ENCODE peak calls at places on chromosomes 13 and 19, in ten cellular contexts. One of them, this sample, is unnamed.

GRCh38 chr19:1768248-1768647 is 14.9 kb downstream of the ONECUT3 start:
- DNase-seq in heart left ventricle: no peak
- DNase-seq in NT2/D1: peak; percentile 49
- DNase-seq in ascending aorta: no peak
- DNase-seq in esophagus muscularis mucosa: no peak
- DNase-seq in breast epithelium: no peak
- DNase-seq in suprapubic skin: no peak
- DNase-seq in cardiac muscle cell: peak; percentile 53
- DNase-seq in ovary: no peak
- DNase-seq in fibroblast of lung: no peak
- DNase-seq in this sample: no peak

GRCh38 chr13:30869491-30869890 is 36.6 kb upstream of the MEDAG start:
- DNase-seq in suprapubic skin: no peak
- DNase-seq in esophagus muscularis mucosa: no peak
- DNase-seq in fibroblast of lung: peak; percentile 61
- DNase-seq in breast epithelium: no peak
- DNase-seq in cardiac muscle cell: no peak
- DNase-seq in ascending aorta: no peak
- DNase-seq in ovary: peak; percentile 86
- DNase-seq in heart left ventricle: no peak
- DNase-seq in NT2/D1: no peak
- DNase-seq in this sample: no peak

GRCh38 chr19:21901861-21902260 is 65.9 kb upstream of the ZNF43 start:
- DNase-seq in esophagus muscularis mucosa: no peak
- DNase-seq in suprapubic skin: no peak
- DNase-seq in ovary: no peak
- DNase-seq in heart left ventricle: no peak
- DNase-seq in ascending aorta: no peak
- DNase-seq in fibroblast of lung: no peak
- DNase-seq in cardiac muscle cell: no peak
- DNase-seq in NT2/D1: no peak
- DNase-seq in breast epithelium: no peak
- DNase-seq in this sample: no peak

GRCh38 chr13:87656311-87656710 is 14.9 kb upstream of the SLITRK5 start:
- DNase-seq in cardiac muscle cell: no peak
- DNase-seq in fibroblast of lung: peak; percentile 79
- DNase-seq in ascending aorta: no peak
- DNase-seq in ovary: no peak
- DNase-seq in heart left ventricle: no peak
- DNase-seq in suprapubic skin: no peak
- DNase-seq in NT2/D1: no peak
- DNase-seq in esophagus muscularis mucosa: no peak
- DNase-seq in breast epithelium: no peak
- DNase-seq in this sample: no peak

GRCh38 chr19:33302974-33303790 is 848 bp upstream of the CEBPA start:
- DNase-seq in heart left ventricle: peak; percentile 53
- DNase-seq in breast epithelium: peak; percentile 16
- DNase-seq in esophagus muscularis mucosa: no peak
- DNase-seq in fibroblast of lung: peak; percentile 57
- DNase-seq in suprapubic skin: no peak
- DNase-seq in ascending aorta: peak; percentile 73
- DNase-seq in NT2/D1: no peak
- DNase-seq in ovary: peak; percentile 61
- DNase-seq in cardiac muscle cell: peak; percentile 86
- DNase-seq in this sample: no peak

GRCh38 chr19:11560404-11560988 is 1.5 kb upstream of the ELOF1 start:
- DNase-seq in breast epithelium: no peak
- DNase-seq in heart left ventricle: no peak
- DNase-seq in NT2/D1: peak; percentile 80
- DNase-seq in ascending aorta: no peak
- DNase-seq in suprapubic skin: no peak
- DNase-seq in ovary: no peak
- DNase-seq in fibroblast of lung: peak; percentile 59
- DNase-seq in cardiac muscle cell: peak; percentile 88
- DNase-seq in esophagus muscularis mucosa: no peak
- DNase-seq in this sample: peak; percentile 65

GRCh38 chr19:48646192-48646911 is 365 bp upstream of the CA11 start:
- DNase-seq in breast epithelium: peak; percentile 84
- DNase-seq in cardiac muscle cell: peak; percentile 94
- DNase-seq in esophagus muscularis mucosa: no peak
- DNase-seq in ovary: peak; percentile 94
- DNase-seq in suprapubic skin: peak; percentile 94
- DNase-seq in ascending aorta: peak; percentile 94
- DNase-seq in fibroblast of lung: peak; percentile 75
- DNase-seq in NT2/D1: peak; percentile 85
- DNase-seq in heart left ventricle: peak; percentile 90
- DNase-seq in this sample: peak; percentile 94

GRCh38 chr13:101181076-101181685 is 235.1 kb downstream of the NALCN start:
- DNase-seq in esophagus muscularis mucosa: no peak
- DNase-seq in cardiac muscle cell: no peak
- DNase-seq in fibroblast of lung: peak; percentile 29
- DNase-seq in breast epithelium: no peak
- DNase-seq in suprapubic skin: no peak
- DNase-seq in NT2/D1: no peak
- DNase-seq in heart left ventricle: no peak
- DNase-seq in ovary: no peak
- DNase-seq in ascending aorta: no peak
- DNase-seq in this sample: no peak

GRCh38 chr19:2771786-2772674 is 11.0 kb downstream of the SGTA start:
- DNase-seq in ascending aorta: no peak
- DNase-seq in fibroblast of lung: no peak
- DNase-seq in NT2/D1: no peak
- DNase-seq in suprapubic skin: no peak
- DNase-seq in esophagus muscularis mucosa: no peak
- DNase-seq in ovary: no peak
- DNase-seq in heart left ventricle: no peak
- DNase-seq in breast epithelium: peak; percentile 26
- DNase-seq in cardiac muscle cell: no peak
- DNase-seq in this sample: no peak

GRCh38 chr19:31073485-31074221 is 275.6 kb downstream of the TSHZ3 start:
- DNase-seq in cardiac muscle cell: peak; percentile 18
- DNase-seq in ovary: peak; percentile 36
- DNase-seq in esophagus muscularis mucosa: no peak
- DNase-seq in breast epithelium: no peak
- DNase-seq in ascending aorta: no peak
- DNase-seq in NT2/D1: no peak
- DNase-seq in heart left ventricle: no peak
- DNase-seq in suprapubic skin: no peak
- DNase-seq in fibroblast of lung: no peak
- DNase-seq in this sample: no peak

GRCh38 chr19:29563688-29564087 is 37.9 kb downstream of the VSTM2B start:
- DNase-seq in heart left ventricle: no peak
- DNase-seq in cardiac muscle cell: no peak
- DNase-seq in fibroblast of lung: no peak
- DNase-seq in breast epithelium: no peak
- DNase-seq in NT2/D1: no peak
- DNase-seq in ascending aorta: no peak
- DNase-seq in suprapubic skin: no peak
- DNase-seq in ovary: no peak
- DNase-seq in esophagus muscularis mucosa: no peak
- DNase-seq in this sample: no peak

GRCh38 chr13:22169473-22169872 is 498.6 kb downstream of the FGF9 start:
- DNase-seq in ovary: no peak
- DNase-seq in cardiac muscle cell: no peak
- DNase-seq in heart left ventricle: no peak
- DNase-seq in NT2/D1: no peak
- DNase-seq in breast epithelium: no peak
- DNase-seq in fibroblast of lung: no peak
- DNase-seq in esophagus muscularis mucosa: no peak
- DNase-seq in ascending aorta: no peak
- DNase-seq in suprapubic skin: no peak
- DNase-seq in this sample: no peak

GRCh38 chr19:35942235-35942634 is 6.1 kb downstream of the LRFN3 start:
- DNase-seq in ascending aorta: no peak
- DNase-seq in cardiac muscle cell: no peak
- DNase-seq in esophagus muscularis mucosa: no peak
- DNase-seq in breast epithelium: no peak
- DNase-seq in fibroblast of lung: no peak
- DNase-seq in ovary: no peak
- DNase-seq in NT2/D1: no peak
- DNase-seq in suprapubic skin: no peak
- DNase-seq in heart left ventricle: no peak
- DNase-seq in this sample: no peak

GRCh38 chr19:38210458-38210987 is 13.5 kb downstream of the DPF1 start:
- DNase-seq in suprapubic skin: peak; percentile 77
- DNase-seq in NT2/D1: peak; percentile 58
- DNase-seq in fibroblast of lung: peak; percentile 17
- DNase-seq in esophagus muscularis mucosa: no peak
- DNase-seq in breast epithelium: peak; percentile 22
- DNase-seq in cardiac muscle cell: peak; percentile 67
- DNase-seq in heart left ventricle: peak; percentile 66
- DNase-seq in ovary: peak; percentile 89
- DNase-seq in ascending aorta: no peak
- DNase-seq in this sample: no peak

GRCh38 chr19:4007836-4008539 is 452 bp downstream of the PIAS4 start:
- DNase-seq in ascending aorta: no peak
- DNase-seq in breast epithelium: peak; percentile 30
- DNase-seq in NT2/D1: no peak
- DNase-seq in suprapubic skin: no peak
- DNase-seq in cardiac muscle cell: peak; percentile 61
- DNase-seq in heart left ventricle: no peak
- DNase-seq in esophagus muscularis mucosa: no peak
- DNase-seq in ovary: peak; percentile 63
- DNase-seq in fibroblast of lung: no peak
- DNase-seq in this sample: peak; percentile 14

GRCh38 chr13:21225841-21226581 is 49.6 kb downstream of the MRPL57 start:
- DNase-seq in cardiac muscle cell: no peak
- DNase-seq in heart left ventricle: no peak
- DNase-seq in ovary: no peak
- DNase-seq in breast epithelium: no peak
- DNase-seq in ascending aorta: no peak
- DNase-seq in NT2/D1: no peak
- DNase-seq in esophagus muscularis mucosa: peak; percentile 85
- DNase-seq in fibroblast of lung: no peak
- DNase-seq in suprapubic skin: no peak
- DNase-seq in this sample: no peak

GRCh38 chr19:10431254-10431942 is 11.1 kb downstream of the PDE4A start:
- DNase-seq in heart left ventricle: no peak
- DNase-seq in cardiac muscle cell: no peak
- DNase-seq in ascending aorta: no peak
- DNase-seq in fibroblast of lung: peak; percentile 39
- DNase-seq in NT2/D1: no peak
- DNase-seq in ovary: no peak
- DNase-seq in esophagus muscularis mucosa: no peak
- DNase-seq in suprapubic skin: no peak
- DNase-seq in breast epithelium: no peak
- DNase-seq in this sample: no peak

GRCh38 chr19:17307876-17308377 is 1.4 kb upstream of the DDA1 start:
- DNase-seq in ascending aorta: no peak
- DNase-seq in fibroblast of lung: no peak
- DNase-seq in cardiac muscle cell: no peak
- DNase-seq in suprapubic skin: no peak
- DNase-seq in breast epithelium: no peak
- DNase-seq in ovary: no peak
- DNase-seq in heart left ventricle: no peak
- DNase-seq in NT2/D1: no peak
- DNase-seq in esophagus muscularis mucosa: no peak
- DNase-seq in this sample: no peak

GRCh38 chr19:9786342-9786741 is 17.8 kb upstream of the ZNF846 start:
- DNase-seq in esophagus muscularis mucosa: no peak
- DNase-seq in heart left ventricle: no peak
- DNase-seq in breast epithelium: peak; percentile 22
- DNase-seq in cardiac muscle cell: no peak
- DNase-seq in ovary: peak; percentile 54
- DNase-seq in ascending aorta: no peak
- DNase-seq in suprapubic skin: no peak
- DNase-seq in fibroblast of lung: no peak
- DNase-seq in NT2/D1: no peak
- DNase-seq in this sample: no peak

GRCh38 chr19:14728595-14728994 is 38.7 kb downstream of the ZNF333 start:
- DNase-seq in suprapubic skin: no peak
- DNase-seq in cardiac muscle cell: no peak
- DNase-seq in fibroblast of lung: no peak
- DNase-seq in ovary: no peak
- DNase-seq in heart left ventricle: no peak
- DNase-seq in breast epithelium: no peak
- DNase-seq in ascending aorta: no peak
- DNase-seq in NT2/D1: no peak
- DNase-seq in esophagus muscularis mucosa: no peak
- DNase-seq in this sample: no peak
- H3K9me3 ChIP-seq in suprapubic skin: peaks cover 32% of the 10 kb centered on the region
- H3K9me3 ChIP-seq in cardiac muscle cell: no peaks in the 10 kb centered on the region
- H3K9me3 ChIP-seq in fibroblast of lung: no peaks in the 10 kb centered on the region
- H3K9me3 ChIP-seq in ovary: no peaks in the 10 kb centered on the region
- H3K9me3 ChIP-seq in heart left ventricle: peaks cover 64% of the 10 kb centered on the region
- H3K9me3 ChIP-seq in breast epithelium: peaks cover 69% of the 10 kb centered on the region
- H3K9me3 ChIP-seq in ascending aorta: peaks cover 59% of the 10 kb centered on the region
- H3K9me3 ChIP-seq in NT2/D1: peaks cover 48% of the 10 kb centered on the region
- H3K9me3 ChIP-seq in esophagus muscularis mucosa: peaks cover 69% of the 10 kb centered on the region
- H3K9me3 ChIP-seq in this sample: no peaks in the 10 kb centered on the region

DNA sequence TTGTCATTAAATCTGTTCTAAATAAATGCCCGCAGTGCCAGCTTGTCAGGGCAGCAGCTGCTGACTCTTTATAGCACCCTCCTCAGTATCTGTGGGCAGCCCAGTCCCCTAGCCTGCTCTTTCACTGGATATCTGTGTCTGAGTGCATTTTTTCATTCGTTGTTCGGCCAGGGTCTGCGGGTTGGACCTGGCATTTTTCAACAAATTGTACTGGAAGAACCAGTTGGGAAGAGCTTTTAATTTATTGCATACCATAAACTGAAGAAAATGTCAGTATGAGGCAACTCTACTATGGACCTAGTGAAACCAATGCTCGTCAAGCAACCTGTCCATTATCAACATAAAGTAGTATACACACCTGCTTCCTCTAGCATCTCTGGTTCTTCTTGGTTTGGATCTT is 8.6 kb downstream of the NLRP13 start:
- DNase-seq in ovary: no peak
- DNase-seq in heart left ventricle: no peak
- DNase-seq in ascending aorta: no peak
- DNase-seq in NT2/D1: no peak
- DNase-seq in suprapubic skin: no peak
- DNase-seq in esophagus muscularis mucosa: peak; percentile 66
- DNase-seq in breast epithelium: no peak
- DNase-seq in cardiac muscle cell: no peak
- DNase-seq in fibroblast of lung: no peak
- DNase-seq in this sample: no peak
- H3K9me3 ChIP-seq in ovary: no peaks in the 10 kb centered on the region
- H3K9me3 ChIP-seq in heart left ventricle: peaks cover 23% of the 10 kb centered on the region
- H3K9me3 ChIP-seq in ascending aorta: no peaks in the 10 kb centered on the region
- H3K9me3 ChIP-seq in NT2/D1: peaks cover 26% of the 10 kb centered on the region
- H3K9me3 ChIP-seq in suprapubic skin: no peaks in the 10 kb centered on the region
- H3K9me3 ChIP-seq in esophagus muscularis mucosa: peaks cover 16% of the 10 kb centered on the region
- H3K9me3 ChIP-seq in breast epithelium: peaks cover 42% of the 10 kb centered on the region
- H3K9me3 ChIP-seq in cardiac muscle cell: no peaks in the 10 kb centered on the region
- H3K9me3 ChIP-seq in fibroblast of lung: no peaks in the 10 kb centered on the region
- H3K9me3 ChIP-seq in this sample: no peaks in the 10 kb centered on the region

GRCh38 chr13:55199132-55199531 is 1941.6 kb upstream of the PRR20A start:
- DNase-seq in fibroblast of lung: no peak
- DNase-seq in breast epithelium: no peak
- DNase-seq in esophagus muscularis mucosa: no peak
- DNase-seq in NT2/D1: no peak
- DNase-seq in ovary: no peak
- DNase-seq in ascending aorta: no peak
- DNase-seq in suprapubic skin: no peak
- DNase-seq in cardiac muscle cell: peak; percentile 49
- DNase-seq in heart left ventricle: no peak
- DNase-seq in this sample: peak; percentile 45
- H3K9me3 ChIP-seq in fibroblast of lung: no peaks in the 10 kb centered on the region
- H3K9me3 ChIP-seq in breast epithelium: peaks cover 7% of the 10 kb centered on the region
- H3K9me3 ChIP-seq in esophagus muscularis mucosa: peaks cover 7% of the 10 kb centered on the region
- H3K9me3 ChIP-seq in NT2/D1: no peaks in the 10 kb centered on the region
- H3K9me3 ChIP-seq in ovary: no peaks in the 10 kb centered on the region
- H3K9me3 ChIP-seq in ascending aorta: no peaks in the 10 kb centered on the region
- H3K9me3 ChIP-seq in suprapubic skin: peaks cover 6% of the 10 kb centered on the region
- H3K9me3 ChIP-seq in cardiac muscle cell: no peaks in the 10 kb centered on the region
- H3K9me3 ChIP-seq in heart left ventricle: peaks cover 5% of the 10 kb centered on the region
- H3K9me3 ChIP-seq in this sample: no peaks in the 10 kb centered on the region

GRCh38 chr19:51976852-51977251 is 9.8 kb downstream of the ZNF350 start:
- DNase-seq in cardiac muscle cell: no peak
- DNase-seq in ovary: no peak
- DNase-seq in suprapubic skin: no peak
- DNase-seq in breast epithelium: no peak
- DNase-seq in heart left ventricle: no peak
- DNase-seq in fibroblast of lung: no peak
- DNase-seq in ascending aorta: no peak
- DNase-seq in NT2/D1: no peak
- DNase-seq in esophagus muscularis mucosa: no peak
- DNase-seq in this sample: no peak
- H3K9me3 ChIP-seq in cardiac muscle cell: peaks cover 4% of the 10 kb centered on the region
- H3K9me3 ChIP-seq in ovary: peaks cover 7% of the 10 kb centered on the region
- H3K9me3 ChIP-seq in suprapubic skin: peaks cover 79% of the 10 kb centered on the region
- H3K9me3 ChIP-seq in breast epithelium: peaks cover 98% of the 10 kb centered on the region
- H3K9me3 ChIP-seq in heart left ventricle: peaks cover 54% of the 10 kb centered on the region
- H3K9me3 ChIP-seq in fibroblast of lung: no peaks in the 10 kb centered on the region
- H3K9me3 ChIP-seq in ascending aorta: peaks cover 90% of the 10 kb centered on the region
- H3K9me3 ChIP-seq in NT2/D1: peaks cover 46% of the 10 kb centered on the region
- H3K9me3 ChIP-seq in esophagus muscularis mucosa: peaks cover 95% of the 10 kb centered on the region
- H3K9me3 ChIP-seq in this sample: peaks cover 39% of the 10 kb centered on the region

This sample was measured in Caco-2.